ENCODE peak calls at places on chromosomes 3 and 15, in six cellular contexts. One of them, this sample, is unnamed.
A peak's percentile ranks its signal among the peaks of the same experiment; 100 is the strongest.

GRCh38 chr3:113873293-113873692 is 34.7 kb downstream of the GRAMD1C start:
- DNase-seq in neuronal stem cell: no peak
- DNase-seq in H9: no peak
- DNase-seq in IMR-90: no peak
- DNase-seq in trophoblast cell: no peak
- DNase-seq in mesenchymal stem cell: no peak
- DNase-seq in this sample: no peak

GRCh38 chr3:37400945-37401344 is 226.6 kb upstream of the LRRFIP2 start:
- DNase-seq in neuronal stem cell: no peak
- DNase-seq in H9: no peak
- DNase-seq in IMR-90: no peak
- DNase-seq in trophoblast cell: no peak
- DNase-seq in mesenchymal stem cell: no peak
- DNase-seq in this sample: no peak

GRCh38 chr3:187130346-187131066 is 8.8 kb downstream of the RPL39L start:
- DNase-seq in neuronal stem cell: no peak
- DNase-seq in H9: no peak
- DNase-seq in IMR-90: peak; percentile 62
- DNase-seq in trophoblast cell: peak; percentile 19
- DNase-seq in mesenchymal stem cell: peak; percentile 74
- DNase-seq in this sample: no peak

GRCh38 chr3:185824467-185825378 is at the start of gene IGF2BP2:
- DNase-seq in neuronal stem cell: peak; percentile 87
- DNase-seq in H9: peak; percentile 68
- DNase-seq in IMR-90: peak; percentile 80
- DNase-seq in trophoblast cell: peak; percentile 85
- DNase-seq in mesenchymal stem cell: peak; percentile 91
- DNase-seq in this sample: no peak

GRCh38 chr3:36677331-36678007 is 86.9 kb downstream of the DCLK3 start:
- DNase-seq in neuronal stem cell: no peak
- DNase-seq in H9: no peak
- DNase-seq in IMR-90: peak; percentile 90
- DNase-seq in trophoblast cell: peak; percentile 92
- DNase-seq in mesenchymal stem cell: peak; percentile 88
- DNase-seq in this sample: no peak

GRCh38 chr3:124395584-124396340 is 334.5 kb upstream of the UMPS start:
- DNase-seq in neuronal stem cell: no peak
- DNase-seq in H9: no peak
- DNase-seq in IMR-90: peak; percentile 6
- DNase-seq in trophoblast cell: no peak
- DNase-seq in mesenchymal stem cell: no peak
- DNase-seq in this sample: no peak

GRCh38 chr15:58179741-58180381 is 41.7 kb downstream of the AQP9 start:
- DNase-seq in neuronal stem cell: no peak
- DNase-seq in H9: no peak
- DNase-seq in IMR-90: peak; percentile 19
- DNase-seq in trophoblast cell: peak; percentile 9
- DNase-seq in mesenchymal stem cell: no peak
- DNase-seq in this sample: no peak

GRCh38 chr15:94164202-94164807 is 67.1 kb upstream of the MCTP2 start:
- DNase-seq in neuronal stem cell: peak; percentile 73
- DNase-seq in H9: peak; percentile 67
- DNase-seq in IMR-90: peak; percentile 51
- DNase-seq in trophoblast cell: peak; percentile 96
- DNase-seq in mesenchymal stem cell: peak; percentile 82
- DNase-seq in this sample: peak; percentile 82

GRCh38 chr3:123064506-123064905 is 2.3 kb upstream of the PDIA5 start:
- DNase-seq in neuronal stem cell: no peak
- DNase-seq in H9: no peak
- DNase-seq in IMR-90: no peak
- DNase-seq in trophoblast cell: no peak
- DNase-seq in mesenchymal stem cell: no peak
- DNase-seq in this sample: no peak

GRCh38 chr3:188821998-188822397 is 349.8 kb upstream of the TPRG1 start:
- DNase-seq in neuronal stem cell: no peak
- DNase-seq in H9: no peak
- DNase-seq in IMR-90: no peak
- DNase-seq in trophoblast cell: peak; percentile 19
- DNase-seq in mesenchymal stem cell: no peak
- DNase-seq in this sample: no peak

GRCh38 chr15:29437888-29438713 is 168.5 kb upstream of the NSMCE3 start:
- DNase-seq in neuronal stem cell: no peak
- DNase-seq in H9: no peak
- DNase-seq in IMR-90: no peak
- DNase-seq in trophoblast cell: peak; percentile 76
- DNase-seq in mesenchymal stem cell: no peak
- DNase-seq in this sample: no peak

GRCh38 chr3:20099020-20099539 is 58.8 kb downstream of the KAT2B start:
- DNase-seq in neuronal stem cell: no peak
- DNase-seq in H9: no peak
- DNase-seq in IMR-90: no peak
- DNase-seq in trophoblast cell: no peak
- DNase-seq in mesenchymal stem cell: no peak
- DNase-seq in this sample: no peak

GRCh38 chr3:189184566-189184965 is 12.8 kb downstream of the TPRG1 start:
- DNase-seq in neuronal stem cell: no peak
- DNase-seq in H9: no peak
- DNase-seq in IMR-90: no peak
- DNase-seq in trophoblast cell: no peak
- DNase-seq in mesenchymal stem cell: no peak
- DNase-seq in this sample: no peak

GRCh38 chr3:185934726-185935464 is 2.9 kb downstream of the TRA2B start:
- DNase-seq in neuronal stem cell: no peak
- DNase-seq in H9: no peak
- DNase-seq in IMR-90: peak; percentile 55
- DNase-seq in trophoblast cell: peak; percentile 57
- DNase-seq in mesenchymal stem cell: no peak
- DNase-seq in this sample: no peak

GRCh38 chr3:141203866-141204265 is 27.8 kb upstream of the PXYLP1 start:
- DNase-seq in neuronal stem cell: no peak
- DNase-seq in H9: no peak
- DNase-seq in IMR-90: no peak
- DNase-seq in trophoblast cell: peak; percentile 61
- DNase-seq in mesenchymal stem cell: no peak
- DNase-seq in this sample: no peak

GRCh38 chr3:125052671-125053303 is 3.0 kb downstream of the HEG1 start:
- DNase-seq in neuronal stem cell: no peak
- DNase-seq in H9: no peak
- DNase-seq in IMR-90: peak; percentile 92
- DNase-seq in trophoblast cell: peak; percentile 94
- DNase-seq in mesenchymal stem cell: peak; percentile 92
- DNase-seq in this sample: no peak

GRCh38 chr15:88865498-88866099 is 29.7 kb downstream of the HAPLN3 start:
- DNase-seq in neuronal stem cell: no peak
- DNase-seq in H9: no peak
- DNase-seq in IMR-90: no peak
- DNase-seq in trophoblast cell: no peak
- DNase-seq in mesenchymal stem cell: no peak
- DNase-seq in this sample: no peak

GRCh38 chr3:186570941-186571643 is 572 bp downstream of the DNAJB11 start:
- DNase-seq in neuronal stem cell: no peak
- DNase-seq in H9: no peak
- DNase-seq in IMR-90: no peak
- DNase-seq in trophoblast cell: no peak
- DNase-seq in mesenchymal stem cell: no peak
- DNase-seq in this sample: no peak

GRCh38 chr15:55587321-55588069 is 650 bp downstream of the PYGO1 start:
- DNase-seq in neuronal stem cell: peak; percentile 59
- DNase-seq in H9: peak; percentile 43
- DNase-seq in IMR-90: peak; percentile 47
- DNase-seq in trophoblast cell: peak; percentile 46
- DNase-seq in mesenchymal stem cell: peak; percentile 72
- DNase-seq in this sample: peak; percentile 70

GRCh38 chr15:78065284-78065872 is 12.1 kb downstream of the TBC1D2B start:
- DNase-seq in neuronal stem cell: no peak
- DNase-seq in H9: no peak
- DNase-seq in IMR-90: peak; percentile 99
- DNase-seq in trophoblast cell: peak; percentile 96
- DNase-seq in mesenchymal stem cell: peak; percentile 100
- DNase-seq in this sample: no peak

GRCh38 chr3:6799264-6799915 is 61.5 kb upstream of the GRM7 start:
- DNase-seq in neuronal stem cell: peak; percentile 3
- DNase-seq in H9: peak; percentile 31
- DNase-seq in IMR-90: no peak
- DNase-seq in trophoblast cell: peak; percentile 72
- DNase-seq in mesenchymal stem cell: no peak
- DNase-seq in this sample: peak; percentile 58

GRCh38 chr3:47113669-47114365 is 50.1 kb downstream of the SETD2 start:
- DNase-seq in neuronal stem cell: no peak
- DNase-seq in H9: no peak
- DNase-seq in IMR-90: peak; percentile 92
- DNase-seq in trophoblast cell: peak; percentile 75
- DNase-seq in mesenchymal stem cell: peak; percentile 43
- DNase-seq in this sample: no peak

GRCh38 chr3:128340198-128340903 is 126.3 kb downstream of the DNAJB8 start:
- DNase-seq in neuronal stem cell: no peak
- DNase-seq in H9: no peak
- DNase-seq in IMR-90: no peak
- DNase-seq in trophoblast cell: no peak
- DNase-seq in mesenchymal stem cell: no peak
- DNase-seq in this sample: no peak

GRCh38 chr3:147390589-147391569 is 15.5 kb downstream of the ZIC4 start:
- DNase-seq in neuronal stem cell: no peak
- DNase-seq in H9: no peak
- DNase-seq in IMR-90: no peak
- DNase-seq in trophoblast cell: no peak
- DNase-seq in mesenchymal stem cell: no peak
- DNase-seq in this sample: peak; percentile 79

GRCh38 chr15:78709263-78709882 is 68.4 kb upstream of the CHRNB4 start:
- DNase-seq in neuronal stem cell: peak; percentile 67
- DNase-seq in H9: peak; percentile 86
- DNase-seq in IMR-90: peak; percentile 7
- DNase-seq in trophoblast cell: peak; percentile 73
- DNase-seq in mesenchymal stem cell: peak; percentile 54
- DNase-seq in this sample: peak; percentile 94

GRCh38 chr15:61830536-61831330 is 229.5 kb downstream of the VPS13C start:
- DNase-seq in neuronal stem cell: no peak
- DNase-seq in H9: no peak
- DNase-seq in IMR-90: no peak
- DNase-seq in trophoblast cell: no peak
- DNase-seq in mesenchymal stem cell: no peak
- DNase-seq in this sample: no peak

GRCh38 chr15:52262364-52262763 is 33.2 kb downstream of the MYO5C start:
- DNase-seq in neuronal stem cell: peak; percentile 18
- DNase-seq in H9: no peak
- DNase-seq in IMR-90: no peak
- DNase-seq in trophoblast cell: no peak
- DNase-seq in mesenchymal stem cell: peak; percentile 19
- DNase-seq in this sample: no peak
- H3K4ac ChIP-seq in neuronal stem cell: peak overlapping the region; percentile 68
- H3K4ac ChIP-seq in H9: peak overlapping the region; percentile 88
- H3K4ac ChIP-seq in IMR-90: peak overlapping the region; percentile 86
- H3K4ac ChIP-seq in trophoblast cell: no peak overlapping the region
- H3K4ac ChIP-seq in mesenchymal stem cell: no peak overlapping the region
- H3K4ac ChIP-seq in this sample: no peak overlapping the region

GRCh38 chr3:118181274-118181673 is 853.4 kb downstream of the IGSF11 start:
- DNase-seq in neuronal stem cell: no peak
- DNase-seq in H9: no peak
- DNase-seq in IMR-90: no peak
- DNase-seq in trophoblast cell: no peak
- DNase-seq in mesenchymal stem cell: no peak
- DNase-seq in this sample: no peak
- H2AFZ ChIP-seq in neuronal stem cell: no peak overlapping the region
- H2AFZ ChIP-seq in H9: no peak overlapping the region
- H2AFZ ChIP-seq in IMR-90: no peak overlapping the region
- H2AFZ ChIP-seq in trophoblast cell: no peak overlapping the region
- H2AFZ ChIP-seq in mesenchymal stem cell: no peak overlapping the region
- H2AFZ ChIP-seq in this sample: no peak overlapping the region

DNA sequence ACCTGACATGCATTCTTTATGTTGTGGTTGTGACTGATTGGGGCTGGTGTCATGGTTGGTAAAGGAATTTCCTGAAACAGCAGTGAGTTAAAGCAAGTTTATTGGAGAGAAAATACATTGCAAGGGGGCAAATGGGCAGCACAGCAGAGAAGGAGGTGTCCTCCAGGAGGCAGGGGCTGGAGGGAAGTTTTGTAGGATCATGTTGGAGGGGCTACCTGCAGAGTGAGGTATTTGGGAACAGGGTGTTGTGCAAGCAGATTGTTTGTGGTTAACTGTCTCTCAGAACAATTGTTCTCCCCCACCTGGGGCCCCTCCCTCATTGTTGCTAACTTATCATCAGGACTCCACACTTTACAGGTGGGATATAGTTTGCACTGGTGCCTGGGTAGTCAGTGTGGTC is 196.0 kb downstream of the NSUN3 start:
- DNase-seq in neuronal stem cell: no peak
- DNase-seq in H9: no peak
- DNase-seq in IMR-90: no peak
- DNase-seq in trophoblast cell: no peak
- DNase-seq in mesenchymal stem cell: no peak
- DNase-seq in this sample: no peak
- H3K4ac ChIP-seq in neuronal stem cell: no peak overlapping the region
- H3K4ac ChIP-seq in H9: no peak overlapping the region
- H3K4ac ChIP-seq in IMR-90: no peak overlapping the region
- H3K4ac ChIP-seq in trophoblast cell: no peak overlapping the region
- H3K4ac ChIP-seq in mesenchymal stem cell: no peak overlapping the region
- H3K4ac ChIP-seq in this sample: no peak overlapping the region

GRCh38 chr15:54088837-54089236 is 110.6 kb downstream of the UNC13C start:
- DNase-seq in neuronal stem cell: no peak
- DNase-seq in H9: no peak
- DNase-seq in IMR-90: no peak
- DNase-seq in trophoblast cell: no peak
- DNase-seq in mesenchymal stem cell: no peak
- DNase-seq in this sample: no peak
- H2AFZ ChIP-seq in neuronal stem cell: no peak overlapping the region
- H2AFZ ChIP-seq in H9: no peak overlapping the region
- H2AFZ ChIP-seq in IMR-90: no peak overlapping the region
- H2AFZ ChIP-seq in trophoblast cell: no peak overlapping the region
- H2AFZ ChIP-seq in mesenchymal stem cell: no peak overlapping the region
- H2AFZ ChIP-seq in this sample: no peak overlapping the region

This sample was measured in H1.